ENCODE peak calls at places on chromosomes 3 and 15, in five cellular contexts. H, U, T, Z and M are unnamed samples.

GRCh38 chr3:65778966-65779365 is 259.8 kb downstream of the MAGI1 start:
- DNase-seq in Z (no peak), H (no peak), U (no peak), T (no peak), M (no peak)

GRCh38 chr15:70146771-70147170 is 49.1 kb upstream of the TLE3 start:
- DNase-seq in U (no peak), T (no peak), Z (no peak), H (no peak), M (no peak)

GRCh38 chr3:165920984-165921383 is 83.8 kb upstream of the BCHE start:
- DNase-seq in T (no peak), H (no peak), Z (no peak), U (no peak), M (no peak)

GRCh38 chr3:192422998-192423349 is 304.4 kb downstream of the FGF12 start:
- DNase-seq in U (no peak), H (peak), Z (no peak), T (no peak), M (no peak)

GRCh38 chr3:148329481-148330220 is 368.1 kb upstream of the AGTR1 start:
- DNase-seq in Z (no peak), T (no peak), H (no peak), U (no peak), M (no peak)

GRCh38 chr3:141291610-141292345 is 60.2 kb downstream of the PXYLP1 start:
- DNase-seq in Z (no peak), H (no peak), T (no peak), U (no peak), M (no peak)

GRCh38 chr15:24756101-24756500 is 80.5 kb downstream of the NPAP1 start:
- DNase-seq in T (no peak), Z (no peak), H (no peak), U (no peak), M (no peak)

GRCh38 chr3:143000525-143000924 is 845 bp upstream of the U2SURP start:
- DNase-seq in Z (no peak), H (no peak), T (no peak), U (no peak), M (no peak)

GRCh38 chr3:55597638-55598037 is 110.5 kb upstream of the WNT5A start:
- DNase-seq in T (no peak), Z (no peak), H (no peak), U (no peak), M (no peak)

GRCh38 chr3:97957617-97958311 is 14.5 kb downstream of the RIOX2 start:
- DNase-seq in H (no peak), U (no peak), Z (no peak), T (no peak), M (peak)

GRCh38 chr15:41160639-41161315 is 44.7 kb upstream of the INO80 start:
- DNase-seq in U (no peak), Z (no peak), H (no peak), T (no peak), M (no peak)

GRCh38 chr3:185225523-185225922 is 28.3 kb downstream of the EHHADH start:
- DNase-seq in H (no peak), T (no peak), Z (no peak), U (no peak), M (no peak)

GRCh38 chr15:71807691-71808091 is 2.7 kb upstream of the NR2E3 start:
- DNase-seq in T (no peak), Z (no peak), H (no peak), U (no peak), M (no peak)

GRCh38 chr3:47016934-47017435 is 37.5 kb downstream of the NBEAL2 start:
- DNase-seq in H (peak), T (no peak), Z (no peak), U (no peak), M (no peak)

GRCh38 chr15:70752142-70752754 is 11.1 kb downstream of the UACA start:
- DNase-seq in H (no peak), U (no peak), Z (no peak), T (peak), M (no peak)

GRCh38 chr3:25291524-25291923 is 136.5 kb upstream of the RARB start:
- DNase-seq in H (no peak), T (no peak), Z (no peak), U (no peak), M (no peak)

GRCh38 chr3:127226451-127226850 is 33.5 kb downstream of the PRR23E start:
- DNase-seq in H (no peak), T (no peak), Z (no peak), U (no peak), M (no peak)

GRCh38 chr15:27951191-27951890 is 147.8 kb downstream of the OCA2 start:
- DNase-seq in T (no peak), U (no peak), H (no peak), Z (no peak), M (no peak)

GRCh38 chr15:74302821-74303359 is 64.6 kb downstream of the CYP11A1 start:
- DNase-seq in Z (peak), U (no peak), H (peak), T (no peak), M (no peak)

GRCh38 chr3:72154391-72155300 is 369.7 kb upstream of the PROK2 start:
- DNase-seq in Z (no peak), U (no peak), T (peak), H (no peak), M (no peak)